ENCODE peak calls at places on chromosomes 4 and X, in nine cellular contexts. J is body of pancreas; E is colonic mucosa; P is kidney epithelial cell; G is lower lobe of right lung; R is CD8-positive, alpha-beta memory T cell; Z is uterus; K is MG63; I is hepatocyte. B is an unnamed sample.

GRCh38 chr4:54937501-54937900 is 187.9 kb downstream of the KDR start:
- DNase-seq in E (no peak), K (no peak), G (no peak), R (no peak), Z (no peak), I (peak; percentile 24), P (no peak), J (no peak), B (no peak)

GRCh38 chr4:2500547-2500946 is 31.6 kb downstream of the RNF4 start:
- DNase-seq in J (no peak), Z (no peak), P (no peak), I (no peak), K (no peak), E (no peak), R (no peak), G (no peak), B (no peak)

GRCh38 chr4:78155616-78156105 is 98.5 kb downstream of the FRAS1 start:
- DNase-seq in G (no peak), P (no peak), R (no peak), Z (no peak), I (no peak), J (no peak), K (no peak), E (no peak), B (no peak)

GRCh38 chr4:186166852-186167512 is 24.4 kb upstream of the CYP4V2 start:
- DNase-seq in G (no peak), Z (no peak), K (no peak), J (no peak), P (no peak), I (peak; percentile 5), R (no peak), E (no peak), B (no peak)

GRCh38 chr4:38430841-38431240 is 233.2 kb upstream of the KLF3 start:
- DNase-seq in Z (no peak), P (no peak), G (no peak), I (no peak), J (no peak), E (no peak), K (no peak), R (no peak), B (no peak)

GRCh38 chr4:4200624-4201023 is 26.1 kb downstream of the OTOP1 start:
- DNase-seq in K (no peak), E (no peak), G (no peak), R (no peak), J (no peak), Z (no peak), I (no peak), P (no peak), B (peak; percentile 28)

GRCh38 chr4:88818650-88819470 is 121.2 kb upstream of the NAP1L5 start:
- DNase-seq in P (peak; percentile 2), R (peak; percentile 26), G (no peak), E (peak; percentile 69), J (peak; percentile 59), Z (peak; percentile 41), I (peak; percentile 56), K (peak; percentile 23), B (peak; percentile 38)

GRCh38 chr4:3193531-3194203 is 55.3 kb upstream of the MSANTD1 start:
- DNase-seq in E (no peak), P (no peak), R (peak; percentile 36), K (no peak), G (no peak), J (no peak), Z (no peak), I (no peak), B (no peak)

GRCh38 chr4:85744950-85745349 is 270.0 kb downstream of the ARHGAP24 start:
- DNase-seq in P (no peak), E (no peak), G (no peak), I (peak; percentile 23), Z (no peak), K (peak; percentile 17), J (no peak), R (no peak), B (peak; percentile 40)

GRCh38 chr4:101201421-101201820 is 145.9 kb downstream of the PPP3CA start:
- DNase-seq in I (no peak), J (no peak), Z (no peak), E (no peak), P (no peak), K (no peak), R (no peak), G (no peak), B (no peak)

GRCh38 chrX:25524150-25524549 is 508.4 kb upstream of the ARX start:
- DNase-seq in K (no peak), J (no peak), E (no peak), G (no peak), Z (no peak), P (no peak), R (no peak), I (peak; percentile 59), B (no peak)

DNA sequence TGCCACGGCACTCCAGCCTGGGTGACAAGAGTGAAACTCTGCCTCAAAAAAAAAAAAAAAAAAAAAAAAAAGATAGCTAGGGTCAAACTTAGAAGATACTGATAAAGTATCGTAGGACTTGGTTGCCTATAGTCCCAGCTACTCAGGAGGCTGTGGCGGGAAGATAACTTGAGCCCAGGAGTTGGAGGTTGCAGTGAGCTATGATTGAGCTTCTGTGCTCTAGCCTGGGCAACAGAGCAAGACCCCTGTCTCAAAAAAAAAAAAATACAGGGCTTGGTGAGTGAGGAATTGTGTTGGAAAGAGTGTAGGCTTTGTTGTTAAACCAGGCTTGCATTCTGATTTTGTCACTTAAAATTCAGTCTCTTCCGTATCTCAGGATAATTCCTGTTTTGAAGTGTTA is 6.2 kb downstream of the TAF1 start:
- DNase-seq in G (no peak), P (no peak), E (no peak), Z (no peak), J (no peak), I (no peak), R (no peak), K (no peak), B (no peak)
- H3K36me3 ChIP-seq in G (peaks cover 61% of the 10 kb centered on the region), P (peaks cover 2% of the 10 kb centered on the region), E (no peaks in the 10 kb centered on the region), Z (no peaks in the 10 kb centered on the region), J (peaks cover 4% of the 10 kb centered on the region), I (no peaks in the 10 kb centered on the region), R (peaks cover 26% of the 10 kb centered on the region), K (peaks cover 40% of the 10 kb centered on the region), B (peaks cover 80% of the 10 kb centered on the region)

GRCh38 chr4:137541866-137542648 is 9.8 kb upstream of the PCDH18 start:
- DNase-seq in Z (no peak), E (no peak), I (no peak), J (no peak), G (no peak), R (no peak), P (no peak), K (no peak), B (no peak)
- H3K4me3 ChIP-seq in Z (peak overlapping the region; percentile 34), E (no peak overlapping the region), I (no peak overlapping the region), J (no peak overlapping the region), G (peak overlapping the region; percentile 4), R (no peak overlapping the region), P (no peak overlapping the region), K (peak overlapping the region; percentile 22), B (no peak overlapping the region)

GRCh38 chr4:75973770-75974169 is 17.0 kb downstream of the SDAD1 start:
- DNase-seq in R (no peak), Z (no peak), E (no peak), P (peak; percentile 35), I (no peak), K (no peak), J (no peak), G (no peak), B (no peak)
- H3K36me3 ChIP-seq in R (peaks cover 42% of the 10 kb centered on the region), Z (no peaks in the 10 kb centered on the region), E (peaks cover 4% of the 10 kb centered on the region), P (no peaks in the 10 kb centered on the region), I (no peaks in the 10 kb centered on the region), K (peaks cover 51% of the 10 kb centered on the region), J (peaks cover 53% of the 10 kb centered on the region), G (peaks cover 100% of the 10 kb centered on the region), B (peaks cover 83% of the 10 kb centered on the region)

DNA sequence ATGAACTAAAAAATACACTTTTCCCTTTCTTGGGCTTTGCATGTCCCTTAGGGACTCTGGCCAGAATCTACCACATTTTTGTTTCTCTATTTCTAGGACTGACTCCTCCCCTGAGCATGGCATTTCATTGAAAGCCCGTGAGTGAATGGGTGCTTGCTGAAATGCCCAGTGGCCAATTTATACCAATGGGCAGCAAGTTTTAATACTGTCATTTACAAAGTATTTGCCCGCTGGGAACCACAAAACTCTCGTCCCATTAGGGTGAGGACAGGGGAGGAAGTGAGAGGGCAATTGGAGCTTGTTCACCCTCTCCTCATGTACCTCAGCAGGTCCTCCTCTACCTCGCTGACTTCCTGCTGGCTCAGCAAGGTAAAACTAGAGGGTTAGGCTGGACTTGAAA is 1.1 kb downstream of the SRPX2 start:
- DNase-seq in R (no peak), G (no peak), K (no peak), P (no peak), E (no peak), I (no peak), J (no peak), Z (no peak), B (no peak)
- H3K4me3 ChIP-seq in R (no peak overlapping the region), G (peak overlapping the region; percentile 37), K (peak overlapping the region; percentile 45), P (no peak overlapping the region), E (no peak overlapping the region), I (no peak overlapping the region), J (no peak overlapping the region), Z (no peak overlapping the region), B (no peak overlapping the region)

DNA sequence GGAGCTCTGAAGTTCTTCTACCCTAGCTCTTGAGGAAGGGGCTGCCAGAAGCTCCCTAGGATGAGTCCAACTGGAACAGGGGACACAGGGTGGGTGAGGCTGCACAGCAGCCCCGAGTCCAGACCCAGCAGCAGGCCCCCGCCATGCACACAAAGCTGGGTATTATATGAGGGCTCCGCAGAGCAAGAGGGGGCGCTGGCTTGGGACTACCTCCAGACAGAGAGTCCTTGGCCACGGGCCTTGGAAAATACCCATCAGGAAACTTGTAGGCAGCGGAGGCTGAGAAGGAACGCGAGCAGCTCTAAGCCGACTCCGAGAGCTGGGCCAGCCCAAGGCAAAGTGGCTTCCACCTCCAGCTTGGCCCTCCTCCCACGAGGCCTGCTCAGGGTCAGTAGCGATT is 8.1 kb downstream of the HCFC1 start:
- DNase-seq in G (no peak), E (no peak), P (no peak), R (no peak), I (no peak), Z (no peak), J (no peak), K (no peak), B (no peak)
- H3K36me3 ChIP-seq in G (peaks cover 55% of the 10 kb centered on the region), E (peaks cover 11% of the 10 kb centered on the region), P (peaks cover 2% of the 10 kb centered on the region), R (peaks cover 20% of the 10 kb centered on the region), I (no peaks in the 10 kb centered on the region), Z (no peaks in the 10 kb centered on the region), J (peaks cover 14% of the 10 kb centered on the region), K (peaks cover 11% of the 10 kb centered on the region), B (peaks cover 81% of the 10 kb centered on the region)

DNA sequence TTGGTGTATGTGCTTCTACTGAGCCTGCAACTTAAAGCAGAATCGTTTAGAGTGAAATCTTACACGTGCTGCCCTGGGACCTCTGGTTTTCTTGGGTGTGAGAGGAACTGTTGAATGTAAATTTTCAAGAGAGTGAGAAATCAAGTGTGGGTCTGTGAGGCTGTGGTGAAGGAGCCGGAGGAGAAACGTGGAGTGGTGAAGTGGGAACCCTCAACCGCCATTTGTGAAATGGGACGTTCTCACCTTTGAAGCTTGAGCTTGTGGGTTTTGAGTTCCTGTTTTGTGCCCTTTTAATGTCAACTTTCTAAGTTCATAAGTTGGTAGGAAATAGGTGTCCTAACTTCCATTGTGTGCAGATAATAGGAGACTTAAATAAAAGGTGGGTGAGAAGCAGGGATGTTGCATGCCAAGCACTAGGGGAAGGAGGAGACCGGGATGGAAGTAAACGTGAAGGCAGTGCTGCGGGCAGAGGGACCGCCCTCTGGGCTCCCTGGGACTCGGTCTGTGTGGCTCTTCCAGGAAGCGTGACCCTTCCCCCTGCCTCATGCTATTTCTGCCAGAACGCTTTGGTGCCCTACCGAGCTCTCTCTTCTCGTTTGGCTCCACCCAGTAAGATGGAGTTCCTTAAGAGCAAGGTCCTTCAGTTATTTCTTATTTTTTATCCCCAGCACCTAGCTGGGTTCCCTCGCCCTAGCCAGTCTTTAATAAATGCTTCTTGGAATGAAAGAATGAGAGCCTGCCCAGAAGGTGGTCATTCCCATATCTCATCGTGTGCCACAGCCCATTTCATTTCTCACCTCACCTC is 56.0 kb downstream of the TMEM131L start:
- DNase-seq in I (no peak), G (no peak), E (peak; percentile 17), J (no peak), K (no peak), Z (no peak), R (peak; percentile 80), P (no peak), B (no peak)
- H3K4me3 ChIP-seq in I (no peak overlapping the region), G (no peak overlapping the region), E (no peak overlapping the region), J (no peak overlapping the region), K (no peak overlapping the region), Z (no peak overlapping the region), R (peak overlapping the region; percentile 38), P (no peak overlapping the region), B (no peak overlapping the region)